ENCODE peak calls at places on chromosomes 6 and 20, in six cellular contexts. S, U, E, V, Y and R are unnamed samples.
A peak's percentile ranks its signal among the peaks of the same experiment; 100 is the strongest.

GRCh38 chr20:40443731-40444130 is 245.3 kb downstream of the MAFB start:
- DNase-seq in Y (no peak), E (no peak), V (no peak), S (no peak), U (no peak), R (no peak)

GRCh38 chr6:33699739-33700138 is 11.8 kb downstream of the UQCC2 start:
- DNase-seq in E (no peak), Y (no peak), U (no peak), S (no peak), V (no peak), R (no peak)

GRCh38 chr6:40192516-40192915 is 258.3 kb upstream of the MOCS1 start:
- DNase-seq in Y (no peak), S (no peak), E (no peak), U (no peak), V (no peak), R (no peak)

GRCh38 chr20:5887386-5887785 is 62.9 kb downstream of the TRMT6 start:
- DNase-seq in V (no peak), U (no peak), Y (no peak), E (no peak), S (no peak), R (no peak)

GRCh38 chr6:35370799-35371493 is 28.6 kb downstream of the PPARD start:
- DNase-seq in V (no peak), U (no peak), Y (no peak), S (no peak), E (no peak), R (no peak)

GRCh38 chr20:47809561-47809960 is 24.3 kb upstream of the SULF2 start:
- DNase-seq in E (no peak), U (no peak), V (no peak), Y (no peak), S (peak; percentile 13), R (no peak)

GRCh38 chr6:27650620-27651370 is 177.9 kb upstream of the ZNF184 start:
- DNase-seq in U (peak; percentile 91), S (peak; percentile 88), Y (no peak), V (no peak), E (no peak), R (peak; percentile 41)

GRCh38 chr6:39821739-39822532 is 29.8 kb downstream of the DAAM2 start:
- DNase-seq in E (no peak), V (no peak), Y (no peak), U (peak; percentile 17), S (no peak), R (no peak)

GRCh38 chr6:22001336-22002027 is 295.4 kb downstream of the PRL start:
- DNase-seq in Y (no peak), S (no peak), V (no peak), E (no peak), U (no peak), R (no peak)

GRCh38 chr6:47016236-47016635 is 25.9 kb downstream of the ADGRF1 start:
- DNase-seq in V (no peak), E (no peak), S (no peak), Y (no peak), U (no peak), R (no peak)

GRCh38 chr6:42046491-42047219 is 3.7 kb upstream of the TAF8 start:
- DNase-seq in E (no peak), V (no peak), S (no peak), Y (no peak), U (no peak), R (no peak)

GRCh38 chr6:40302856-40303449 is 284.2 kb downstream of the LRFN2 start:
- DNase-seq in E (no peak), U (no peak), S (no peak), V (no peak), Y (no peak), R (no peak)

GRCh38 chr6:14851286-14851685 is 394.6 kb upstream of the JARID2 start:
- DNase-seq in V (no peak), E (no peak), U (no peak), Y (no peak), S (no peak), R (no peak)

GRCh38 chr6:161128680-161129196 is 137.2 kb downstream of the MAP3K4 start:
- DNase-seq in S (peak; percentile 45), E (no peak), U (no peak), Y (peak; percentile 17), V (no peak), R (peak; percentile 9)

GRCh38 chr20:35598899-35599775 is 16.5 kb upstream of the SPAG4 start:
- DNase-seq in Y (no peak), U (no peak), S (no peak), V (no peak), E (peak; percentile 49), R (no peak)

GRCh38 chr20:51346686-51347485 is 195.6 kb downstream of the NFATC2 start:
- DNase-seq in Y (no peak), U (no peak), V (no peak), S (peak; percentile 83), E (no peak), R (no peak)

GRCh38 chr20:63027425-63028389 is 20.9 kb upstream of the BHLHE23 start:
- DNase-seq in E (no peak), Y (no peak), U (peak; percentile 83), V (no peak), S (peak; percentile 71), R (no peak)

GRCh38 chr6:92715991-92716390 is 703.4 kb downstream of the EPHA7 start:
- DNase-seq in Y (no peak), E (no peak), U (no peak), V (no peak), S (no peak), R (no peak)

GRCh38 chr20:34525342-34525708 is 9.1 kb downstream of the DYNLRB1 start:
- DNase-seq in V (no peak), U (no peak), E (no peak), S (no peak), Y (no peak), R (no peak)

GRCh38 chr20:63686492-63687321 is 9.7 kb upstream of the TNFRSF6B start:
- DNase-seq in S (peak; percentile 69), Y (no peak), U (no peak), V (peak; percentile 55), E (peak; percentile 85), R (no peak)

GRCh38 chr20:1711826-1712601 is 54.4 kb upstream of the SIRPG start:
- DNase-seq in Y (no peak), V (no peak), E (no peak), U (no peak), S (no peak), R (no peak)

GRCh38 chr20:8423482-8423881 is 291.4 kb downstream of the PLCB1 start:
- DNase-seq in V (no peak), U (no peak), E (no peak), S (no peak), Y (no peak), R (no peak)

GRCh38 chr20:33927703-33928102 is 66.0 kb upstream of the RALY start:
- DNase-seq in E (no peak), V (no peak), U (no peak), Y (no peak), S (no peak), R (no peak)

GRCh38 chr20:40254023-40254772 is 434.8 kb downstream of the MAFB start:
- DNase-seq in V (no peak), U (no peak), Y (no peak), E (no peak), S (no peak), R (no peak)

GRCh38 chr6:88367248-88367647 is 201.1 kb upstream of the CNR1 start:
- DNase-seq in Y (no peak), S (no peak), V (no peak), E (no peak), U (no peak), R (no peak)

GRCh38 chr6:145626857-145627256 is 108.5 kb downstream of the EPM2A start:
- DNase-seq in U (no peak), V (no peak), E (no peak), Y (no peak), S (no peak), R (no peak)

GRCh38 chr20:32004963-32005362 is 5.3 kb upstream of the CCM2L start:
- DNase-seq in E (no peak), Y (no peak), U (peak; percentile 62), V (no peak), S (peak; percentile 35), R (no peak)

GRCh38 chr6:3892613-3893012 is 43.4 kb downstream of the FAM50B start:
- DNase-seq in V (no peak), U (no peak), S (no peak), E (peak; percentile 15), Y (no peak), R (no peak)

GRCh38 chr6:134864558-134864957 is 85.3 kb downstream of the ALDH8A1 start:
- DNase-seq in Y (no peak), E (no peak), U (no peak), V (no peak), S (no peak), R (no peak)

GRCh38 chr20:44691424-44692423 is 23.4 kb upstream of the CCN5 start:
- DNase-seq in Y (no peak), S (no peak), E (no peak), V (peak; percentile 55), U (no peak), R (no peak)
- H3K4me1 ChIP-seq in Y (no peaks in the 10 kb centered on the region), S (peaks cover 40% of the 10 kb centered on the region), E (no peaks in the 10 kb centered on the region), V (peaks cover 40% of the 10 kb centered on the region), U (peaks cover 5% of the 10 kb centered on the region), R (no peaks in the 10 kb centered on the region)

GRCh38 chr6:124795879-124796838 is 166.1 kb upstream of the RNF217 start:
- DNase-seq in U (peak; percentile 55), Y (no peak), S (peak; percentile 4), E (no peak), V (no peak), R (no peak)
- H3K27ac ChIP-seq in U (no peak overlapping the region), Y (no peak overlapping the region), S (no peak overlapping the region), E (no peak overlapping the region), V (no peak overlapping the region), R (no peak overlapping the region)

DNA sequence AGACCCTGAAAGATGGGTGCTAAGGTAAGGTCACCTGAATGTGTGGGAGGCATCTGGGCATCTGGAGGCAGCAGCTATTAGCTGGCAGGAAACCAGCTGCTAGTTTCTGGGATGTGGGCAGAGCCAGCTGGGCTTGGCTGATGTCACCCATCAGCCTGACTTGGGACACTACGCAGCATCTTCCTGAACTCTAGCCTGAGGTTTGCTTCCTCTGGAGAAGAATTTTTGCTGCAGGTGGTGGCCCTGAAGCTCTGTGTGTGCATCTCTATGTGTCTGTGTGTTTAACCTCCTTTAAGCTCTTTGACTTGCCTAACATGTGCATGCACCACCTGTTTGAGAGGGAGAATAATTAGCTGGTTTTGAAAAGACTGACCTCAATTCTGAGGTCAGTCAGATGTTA is 465.1 kb upstream of the CHD6 start:
- DNase-seq in V (no peak), E (no peak), U (no peak), Y (no peak), S (no peak), R (no peak)
- H3K4me3 ChIP-seq in V (no peak overlapping the region), E (no peak overlapping the region), U (no peak overlapping the region), Y (no peak overlapping the region), S (no peak overlapping the region), R (no peak overlapping the region)

GRCh38 chr20:58571341-58571941 is 56.2 kb upstream of the APCDD1L start:
- DNase-seq in V (no peak), S (no peak), U (no peak), Y (no peak), E (no peak), R (no peak)
- H3K4me1 ChIP-seq in V (peaks cover 2% of the 10 kb centered on the region), S (peaks cover 6% of the 10 kb centered on the region), U (no peaks in the 10 kb centered on the region), Y (no peaks in the 10 kb centered on the region), E (no peaks in the 10 kb centered on the region), R (no peaks in the 10 kb centered on the region)

GRCh38 chr6:85344996-85345395 is 104.9 kb upstream of the NT5E start:
- DNase-seq in Y (no peak), U (no peak), E (no peak), V (no peak), S (no peak), R (no peak)
- H3K27ac ChIP-seq in Y (no peak overlapping the region), U (no peak overlapping the region), E (no peak overlapping the region), V (no peak overlapping the region), S (no peak overlapping the region), R (no peak overlapping the region)